ENCODE peak calls at places on chromosomes 6 and 20, in seven cellular contexts. S, H, R, A, P, U and Q are unnamed samples.

GRCh38 chr6:55617272-55617671 is 38.3 kb upstream of the HMGCLL1 start:
- DNase-seq in S (peak), P (no peak), R (no peak), U (peak), A (no peak), H (no peak), Q (peak)

GRCh38 chr6:21479140-21479539 is 114.4 kb upstream of the SOX4 start:
- DNase-seq in H (no peak), A (no peak), R (no peak), S (no peak), U (peak), P (no peak), Q (no peak)

GRCh38 chr6:117776441-117776840 is 101.2 kb downstream of the NUS1 start:
- DNase-seq in P (no peak), H (no peak), S (no peak), U (peak), A (no peak), R (no peak), Q (peak)

GRCh38 chr6:169510871-169511270 is 191.0 kb downstream of the WDR27 start:
- DNase-seq in U (no peak), A (no peak), H (no peak), P (no peak), R (no peak), S (no peak), Q (no peak)

GRCh38 chr6:75936682-75937081 is 135.8 kb downstream of the IMPG1 start:
- DNase-seq in H (no peak), A (no peak), P (no peak), U (no peak), S (no peak), R (no peak), Q (no peak)

GRCh38 chr20:43433250-43433854 is 24.3 kb upstream of the SRSF6 start:
- DNase-seq in R (no peak), P (no peak), S (no peak), U (no peak), H (no peak), A (no peak), Q (no peak)

GRCh38 chr20:54219751-54220426 is 12.0 kb downstream of the PFDN4 start:
- DNase-seq in H (no peak), U (peak), S (no peak), R (peak), P (no peak), A (no peak), Q (no peak)

GRCh38 chr6:33417903-33418689 is at the start of gene CUTA:
- DNase-seq in S (peak), P (peak), A (peak), H (peak), U (peak), R (peak), Q (peak)

GRCh38 chr6:100538086-100538485 is 73.4 kb upstream of the SIM1 start:
- DNase-seq in P (no peak), A (no peak), R (no peak), S (no peak), U (peak), H (no peak), Q (no peak)

GRCh38 chr6:36368421-36368820 is 19.0 kb downstream of the ETV7 start:
- DNase-seq in U (no peak), H (no peak), R (no peak), P (no peak), A (no peak), S (no peak), Q (no peak)

GRCh38 chr6:159828074-159828473 is 28.0 kb downstream of the PNLDC1 start:
- DNase-seq in A (no peak), P (no peak), S (no peak), H (no peak), U (peak), R (no peak), Q (no peak)

GRCh38 chr6:122717350-122717749 is 62.2 kb upstream of the FABP7 start:
- DNase-seq in A (no peak), R (peak), H (no peak), S (no peak), P (no peak), U (peak), Q (peak)

GRCh38 chr20:10550204-10551118 is 115.4 kb downstream of the SLX4IP start:
- DNase-seq in H (no peak), A (no peak), P (no peak), R (no peak), U (no peak), S (no peak), Q (no peak)

GRCh38 chr6:121504227-121504626 is 68.8 kb downstream of the GJA1 start:
- DNase-seq in H (no peak), R (no peak), A (no peak), P (no peak), U (peak), S (no peak), Q (no peak)

GRCh38 chr6:6843057-6843627 is 254.6 kb downstream of the LY86 start:
- DNase-seq in U (peak), P (no peak), R (no peak), S (peak), A (no peak), H (no peak), Q (no peak)

GRCh38 chr6:157229733-157230132 is 93.6 kb downstream of the TMEM242 start:
- DNase-seq in P (no peak), R (no peak), U (no peak), A (no peak), H (no peak), S (peak), Q (no peak)

GRCh38 chr6:124069230-124069815 is 265.7 kb downstream of the NKAIN2 start:
- DNase-seq in P (no peak), H (no peak), U (no peak), A (no peak), R (no peak), S (no peak), Q (no peak)

GRCh38 chr6:7088076-7088742 is 19.6 kb upstream of the RREB1 start:
- DNase-seq in P (no peak), R (no peak), H (no peak), U (no peak), A (no peak), S (no peak), Q (no peak)

GRCh38 chr6:160461641-160462040 is 113.5 kb downstream of the SLC22A3 start:
- DNase-seq in P (no peak), R (no peak), A (no peak), S (no peak), U (peak), H (no peak), Q (no peak)

GRCh38 chr20:13821876-13822275 is 37.0 kb downstream of the NDUFAF5 start:
- DNase-seq in R (no peak), H (no peak), U (peak), P (no peak), S (no peak), A (no peak), Q (no peak)

GRCh38 chr20:35952480-35953410 is 1.6 kb downstream of the SCAND1 start:
- DNase-seq in R (no peak), A (no peak), P (no peak), H (no peak), U (peak), S (no peak), Q (no peak)